ENCODE peak calls at places on chromosomes 16 and 17, in five cellular contexts. Q is NAMALWA, V is prostate gland, M is NCI-H2081, Y is amygdala. B is an unnamed sample.

GRCh38 chr17:31496601-31497000 is 105.1 kb downstream of the RAB11FIP4 start:
- DNase-seq in Y (no peak), V (no peak), Q (no peak), M (no peak), B (no peak)

GRCh38 chr16:49874613-49875237 is 18.8 kb upstream of the ZNF423 start:
- DNase-seq in Q (no peak), M (no peak), V (no peak), Y (no peak), B (no peak)

GRCh38 chr16:28098959-28099945 is 35.7 kb upstream of the GSG1L start:
- DNase-seq in V (no peak), Y (no peak), Q (no peak), M (no peak), B (no peak)

GRCh38 chr17:14302421-14303099 is 1.7 kb downstream of the HS3ST3B1 start:
- DNase-seq in V (peak; percentile 75), Y (peak; percentile 60), Q (peak; percentile 48), M (peak; percentile 46), B (peak; percentile 80)

GRCh38 chr16:56910654-56911539 is 21.0 kb upstream of the HERPUD1 start:
- DNase-seq in V (no peak), Q (no peak), M (no peak), Y (no peak), B (no peak)

GRCh38 chr16:3819741-3820724 is 60.5 kb downstream of the CREBBP start:
- DNase-seq in Y (no peak), Q (no peak), M (peak; percentile 98), V (peak; percentile 62), B (peak; percentile 73)

GRCh38 chr17:28744104-28744801 is 442 bp downstream of the TRAF4 start:
- DNase-seq in Q (peak; percentile 65), M (peak; percentile 37), Y (peak; percentile 48), V (no peak), B (peak; percentile 47)

GRCh38 chr17:44932526-44933097 is 15.0 kb downstream of the KIF18B start:
- DNase-seq in Y (no peak), Q (no peak), M (no peak), V (no peak), B (no peak)

GRCh38 chr16:2857451-2858244 is at the start of gene PRSS22:
- DNase-seq in Y (no peak), M (peak; percentile 12), Q (no peak), V (peak; percentile 74), B (peak; percentile 69)

GRCh38 chr16:3739636-3740035 is 22.3 kb upstream of the TRAP1 start:
- DNase-seq in Q (no peak), V (no peak), Y (no peak), M (no peak), B (no peak)

GRCh38 chr16:301235-301634 is 18.3 kb downstream of the PDIA2 start:
- DNase-seq in Q (no peak), V (no peak), Y (no peak), M (no peak), B (no peak)

GRCh38 chr16:68350951-68351350 is 40.1 kb downstream of the PRMT7 start:
- DNase-seq in V (no peak), M (no peak), Y (no peak), Q (no peak), B (no peak)

GRCh38 chr16:4028144-4028543 is 88.1 kb downstream of the ADCY9 start:
- DNase-seq in Q (no peak), V (no peak), M (no peak), Y (no peak), B (no peak)

GRCh38 chr17:77884019-77884418 is 74.5 kb upstream of the TNRC6C start:
- DNase-seq in M (no peak), Y (peak; percentile 86), Q (no peak), V (no peak), B (no peak)

GRCh38 chr17:62727916-62728672 is 80.0 kb downstream of the MARCHF10 start:
- DNase-seq in M (no peak), Q (no peak), V (no peak), Y (no peak), B (no peak)

GRCh38 chr16:82808036-82808435 is 181.3 kb downstream of the CDH13 start:
- DNase-seq in M (no peak), Y (no peak), V (no peak), Q (no peak), B (no peak)

GRCh38 chr17:19720631-19721426 is 4.4 kb upstream of the SLC47A2 start:
- DNase-seq in V (no peak), M (no peak), Q (no peak), Y (no peak), B (peak; percentile 74)

GRCh38 chr17:63434951-63435571 is 11.0 kb downstream of the CYB561 start:
- DNase-seq in M (peak; percentile 27), Y (peak; percentile 64), Q (peak; percentile 31), V (peak; percentile 91), B (no peak)

GRCh38 chr17:16922386-16923096 is 49.4 kb downstream of the TNFRSF13B start:
- DNase-seq in Q (no peak), Y (no peak), M (peak; percentile 7), V (no peak), B (no peak)

GRCh38 chr17:78585231-78585630 is 8.0 kb upstream of the DNAH17 start:
- DNase-seq in Y (no peak), Q (no peak), M (no peak), V (no peak), B (no peak)

GRCh38 chr16:13939821-13940220 is 19.9 kb downstream of the ERCC4 start:
- DNase-seq in Y (no peak), Q (no peak), M (no peak), V (no peak), B (no peak)

GRCh38 chr17:11935734-11936406 is 61.4 kb downstream of the ZNF18 start:
- DNase-seq in V (peak; percentile 38), M (peak; percentile 1), Y (peak; percentile 54), Q (peak; percentile 54), B (peak; percentile 52)